ENCODE peak calls at places on chromosome 5, in four cellular contexts. W is cardiac muscle cell; V is ELR; N is stimulated activated CD4-positive, alpha-beta T cell treated with anti-CD3 and anti-CD28 coated beads, Interleukin-15, amount 100 ng/mL, for 48 hours. L is an unnamed sample.

GRCh38 chr5:9351535-9351934 is 194.3 kb downstream of the SEMA5A start:
- DNase-seq in W (no peak), V (no peak), N (no peak), L (no peak)

GRCh38 chr5:68423154-68423811 is 207.7 kb downstream of the PIK3R1 start:
- DNase-seq in W (no peak), V (no peak), N (no peak), L (no peak)

GRCh38 chr5:16579142-16579541 is 37.7 kb downstream of the RETREG1 start:
- DNase-seq in W (peak; percentile 43), V (no peak), N (no peak), L (no peak)

GRCh38 chr5:119238265-119239118 is 117.3 kb upstream of the TNFAIP8 start:
- DNase-seq in W (no peak), V (no peak), N (no peak), L (no peak)

GRCh38 chr5:155728857-155729683 is 597.9 kb upstream of the SGCD start:
- DNase-seq in W (peak; percentile 3), V (no peak), N (no peak), L (no peak)

GRCh38 chr5:147539053-147539452 is 29.2 kb upstream of the DPYSL3 start:
- DNase-seq in W (no peak), V (peak; percentile 54), N (no peak), L (no peak)

GRCh38 chr5:163338-163620 is 28.0 kb upstream of the LRRC14B start:
- DNase-seq in W (no peak), V (no peak), N (no peak), L (no peak)

GRCh38 chr5:112005533-112005926 is 248.5 kb upstream of the NREP start:
- DNase-seq in W (no peak), V (peak; percentile 58), N (no peak), L (no peak)

GRCh38 chr5:128224336-128224735 is 140.8 kb downstream of the SLC12A2 start:
- DNase-seq in W (no peak), V (no peak), N (no peak), L (no peak)

GRCh38 chr5:14142856-14143508 is at the start of gene TRIO:
- DNase-seq in W (peak; percentile 93), V (peak; percentile 95), N (peak; percentile 36), L (peak; percentile 50)

GRCh38 chr5:57037355-57037754 is 85.4 kb upstream of the MIER3 start:
- DNase-seq in W (no peak), V (peak; percentile 26), N (no peak), L (no peak)

GRCh38 chr5:25713259-25713658 is 1068.5 kb upstream of the CDH10 start:
- DNase-seq in W (peak; percentile 3), V (no peak), N (no peak), L (no peak)

GRCh38 chr5:132487841-132488555 is 2.6 kb downstream of the IRF1 start:
- DNase-seq in W (no peak), V (no peak), N (no peak), L (no peak)

L was measured in stimulated activated CD8-positive, alpha-beta memory T cell treated with anti-CD3 and anti-CD28 coated beads, Interleukin-7, amount 100 ng/mL, for 48 hours.